ENCODE peak calls at places on chromosomes 1 and 21, in seven cellular contexts. F, C, P, I, X, U and E are unnamed samples. For H3K27me3, the result is how much of the 10 kb centered on the place peaks cover.

GRCh38 chr1:110148961-110149360 is 1.3 kb upstream of the SLC6A17 start:
- DNase-seq in C (no peak), U (no peak), P (peak), I (peak), X (no peak), F (no peak), E (no peak)

GRCh38 chr1:29783501-29784275 is 547.4 kb downstream of the PTPRU start:
- DNase-seq in C (peak), X (no peak), U (no peak), P (no peak), F (no peak), I (no peak), E (no peak)

GRCh38 chr1:205950280-205950679 is 7.0 kb upstream of the SLC26A9 start:
- DNase-seq in F (peak), P (no peak), X (peak), I (no peak), U (no peak), C (peak), E (no peak)

GRCh38 chr1:156319664-156320063 is 18.4 kb downstream of the CCT3 start:
- DNase-seq in F (no peak), C (no peak), U (no peak), P (peak), X (no peak), I (no peak), E (no peak)

GRCh38 chr1:17485280-17485679 is 45.8 kb upstream of the RCC2 start:
- DNase-seq in P (peak), I (no peak), X (peak), C (no peak), F (no peak), U (peak), E (no peak)

GRCh38 chr1:162364498-162364897 is 12.2 kb downstream of the SPATA46 start:
- DNase-seq in X (no peak), C (no peak), P (no peak), U (no peak), I (no peak), F (no peak), E (no peak)

GRCh38 chr1:65471901-65472332 is 51.4 kb downstream of the LEPR start:
- DNase-seq in P (no peak), C (no peak), F (no peak), U (no peak), I (no peak), X (no peak), E (no peak)

GRCh38 chr1:96721382-96722160 is at the start of gene PTBP2:
- DNase-seq in P (peak), C (peak), X (peak), I (peak), F (peak), U (peak), E (peak)

GRCh38 chr1:64302971-64303370 is 99.5 kb downstream of the UBE2U start:
- DNase-seq in I (no peak), C (no peak), X (no peak), P (no peak), F (no peak), U (no peak), E (no peak)

GRCh38 chr1:47725000-47725731 is 272.0 kb downstream of the TRABD2B start:
- DNase-seq in X (no peak), P (peak), I (no peak), U (peak), F (no peak), C (no peak), E (no peak)

GRCh38 chr1:62311473-62311943 is 7.7 kb downstream of the KANK4 start:
- DNase-seq in U (no peak), I (no peak), C (no peak), F (no peak), X (no peak), P (no peak), E (no peak)

GRCh38 chr1:86183711-86184252 is 27.2 kb upstream of the COL24A1 start:
- DNase-seq in P (no peak), C (no peak), F (no peak), I (no peak), U (no peak), X (no peak), E (no peak)

GRCh38 chr21:43719748-43720538 is 1.0 kb downstream of the PDXK start:
- DNase-seq in F (no peak), P (no peak), U (no peak), I (no peak), X (peak), C (no peak), E (no peak)

GRCh38 chr1:66443793-66444192 is 90.2 kb upstream of the SGIP1 start:
- DNase-seq in C (no peak), F (no peak), I (no peak), P (no peak), X (no peak), U (no peak), E (no peak)

GRCh38 chr1:202162049-202162417 is 1.6 kb upstream of the PTPN7 start:
- DNase-seq in U (no peak), F (no peak), C (no peak), P (no peak), X (no peak), I (no peak), E (no peak)

GRCh38 chr1:72122099-72122893 is 160.0 kb downstream of the NEGR1 start:
- DNase-seq in C (no peak), I (no peak), X (no peak), U (no peak), P (no peak), F (no peak), E (no peak)

GRCh38 chr21:35011681-35012080 is 37.4 kb downstream of the RUNX1 start:
- DNase-seq in C (no peak), P (no peak), F (no peak), X (no peak), I (no peak), U (no peak), E (no peak)

GRCh38 chr1:12001249-12001917 is 17.9 kb upstream of the MIIP start:
- DNase-seq in C (no peak), F (no peak), P (peak), I (peak), X (no peak), U (peak), E (no peak)

GRCh38 chr1:25797939-25798338 is 2.1 kb upstream of the SELENON start:
- DNase-seq in I (no peak), C (no peak), U (peak), F (no peak), X (peak), P (peak), E (no peak)

GRCh38 chr1:25799346-25799720 is 660 bp upstream of the SELENON start:
- DNase-seq in U (no peak), F (no peak), P (no peak), C (no peak), I (no peak), X (no peak), E (no peak)

GRCh38 chr1:25798666-25799345 is 1.2 kb upstream of the SELENON start:
- DNase-seq in I (no peak), F (no peak), U (no peak), X (no peak), C (no peak), P (no peak), E (no peak)

GRCh38 chr1:25800538-25801377 is 765 bp downstream of the SELENON start:
- DNase-seq in C (no peak), F (no peak), X (no peak), P (no peak), U (peak), I (no peak), E (no peak)

DNA sequence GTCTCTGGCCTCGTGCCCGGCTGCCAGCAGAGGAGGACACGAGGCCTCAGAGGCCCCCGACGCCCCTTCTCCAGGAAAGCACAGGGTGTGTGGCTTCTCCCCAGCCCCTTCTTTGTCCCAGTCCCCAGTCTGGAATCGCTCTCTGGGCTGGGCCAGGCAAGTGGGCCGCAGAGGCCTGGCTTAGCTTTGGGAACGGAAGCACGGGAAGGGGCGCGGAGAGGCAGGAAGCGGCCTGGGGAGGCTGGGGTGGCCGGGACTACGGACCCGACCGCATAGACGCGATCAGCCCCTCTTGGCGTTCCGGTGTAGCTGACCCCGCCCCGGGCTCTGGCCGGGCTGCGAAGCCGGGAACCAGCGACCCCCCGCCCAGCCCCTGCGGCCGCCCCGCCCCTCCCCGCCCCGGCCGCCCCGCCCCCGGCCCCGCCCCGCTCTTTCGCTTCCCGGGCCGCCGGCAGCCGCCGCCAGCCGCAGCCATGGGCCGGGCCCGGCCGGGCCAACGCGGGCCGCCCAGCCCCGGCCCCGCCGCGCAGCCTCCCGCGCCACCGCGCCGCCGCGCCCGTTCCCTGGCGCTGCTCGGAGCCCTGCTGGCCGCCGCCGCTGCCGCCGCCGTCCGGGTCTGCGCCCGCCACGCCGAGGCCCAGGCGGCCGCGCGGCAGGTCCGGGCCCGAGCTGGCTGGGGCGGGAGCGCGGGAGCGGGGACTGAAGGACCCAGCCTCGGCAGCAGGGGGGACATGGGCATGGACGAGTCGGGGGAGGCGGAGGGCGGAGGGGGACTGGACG is at the start of gene SELENON:
- DNase-seq in I (no peak), P (peak), X (peak), U (peak), F (peak), C (no peak), E (no peak)
- TF ChIP-seq POLR2AphosphoS5 in I (peak), P (peak), X (no peak), U (peak), F (peak), C (no peak), E (no peak)

DNA sequence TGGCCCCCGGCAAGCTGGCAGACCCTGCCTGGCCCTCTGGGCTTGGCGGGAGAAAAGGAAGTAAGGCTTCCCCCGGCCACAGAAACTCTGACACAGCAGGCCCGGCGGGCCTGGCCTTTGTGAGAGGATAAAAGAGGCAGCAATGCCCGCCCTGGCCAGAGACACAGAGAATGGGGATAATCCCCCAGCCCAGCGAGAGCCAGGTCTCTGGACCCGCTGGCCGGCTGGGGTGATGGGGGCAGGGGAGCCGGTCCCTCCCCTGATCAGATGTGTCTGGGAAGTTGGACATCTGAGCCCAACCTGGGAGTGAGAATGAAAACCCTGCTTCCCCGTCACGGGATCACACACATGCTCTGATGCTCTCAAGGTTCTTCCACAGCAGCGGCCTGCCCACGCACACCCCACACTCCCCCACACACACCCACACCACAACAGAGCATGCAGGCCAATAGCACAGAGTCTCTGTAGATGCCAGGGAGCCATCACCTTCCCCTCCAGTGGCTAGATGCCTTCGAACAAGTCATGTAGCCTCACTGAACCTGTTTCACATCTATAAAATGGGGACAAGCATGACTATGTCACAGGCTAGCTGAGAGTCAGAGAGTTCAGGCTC is 4.2 kb downstream of the RSPO1 start:
- DNase-seq in X (no peak), P (no peak), U (no peak), C (no peak), I (no peak), F (no peak), E (no peak)
- H3K27me3 ChIP-seq in X (under half), P (half or more), U (half or more), C (under half), I (under half), F (half or more), E (under half)

GRCh38 chr1:3005771-3006170 is 15.5 kb upstream of the ACTRT2 start:
- DNase-seq in U (no peak), F (peak), P (no peak), C (no peak), X (no peak), I (no peak), E (no peak)
- TF ChIP-seq CTCF in U (no peak), F (no peak), P (no peak), C (no peak), X (no peak), I (no peak), E (no peak)

DNA sequence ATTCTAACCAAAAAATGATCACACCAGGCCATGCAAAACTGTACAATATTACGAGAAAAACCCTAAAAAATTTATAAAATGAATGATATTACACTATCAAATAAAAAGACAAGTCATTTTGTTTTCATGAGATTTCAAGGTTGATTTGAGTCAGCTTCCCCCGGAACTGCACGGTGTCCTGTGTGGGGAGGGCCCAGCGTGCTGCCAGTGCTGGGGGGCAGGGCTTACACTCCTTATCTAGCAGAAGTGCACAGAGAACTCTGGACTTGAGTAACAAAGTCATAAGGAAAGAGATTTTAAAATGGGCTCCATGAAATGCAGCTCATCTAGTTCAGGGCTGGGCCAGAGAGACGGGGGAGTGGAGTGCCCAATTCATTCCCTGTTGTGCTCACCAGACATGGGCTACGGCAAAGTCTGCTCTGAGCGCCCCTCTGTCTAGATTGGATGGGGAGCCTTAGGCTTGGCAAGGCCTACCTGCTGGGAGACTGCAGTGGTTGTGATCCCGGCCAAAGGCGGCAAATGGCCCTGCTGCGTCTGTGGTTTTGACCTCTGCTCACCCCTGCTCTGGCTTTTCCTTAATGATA is 50.1 kb downstream of the COQ8A start:
- DNase-seq in C (no peak), P (no peak), F (no peak), X (no peak), I (no peak), U (no peak), E (no peak)
- TF ChIP-seq POLR2AphosphoS5 in C (no peak), P (no peak), F (no peak), X (no peak), I (no peak), U (no peak), E (no peak)

GRCh38 chr1:35769759-35770446 is at the start of gene CLSPN:
- DNase-seq in U (peak), P (peak), C (peak), X (peak), I (peak), F (peak), E (peak)
- H3K27me3 ChIP-seq in U (under half), P (under half), C (under half), X (under half), I (under half), F (under half), E (under half)